ENCODE peak calls at places on chromosomes 16 and 17, in five cellular contexts. S, C, I, D and L are unnamed samples.

GRCh38 chr16:3281222-3281621 is 2.1 kb upstream of the ZNF263 start:
- DNase-seq in S (no peak), C (no peak), I (no peak), D (no peak), L (no peak)

GRCh38 chr17:8248751-8249607 is at the start of gene PFAS:
- DNase-seq in S (peak; percentile 82), C (peak; percentile 78), I (peak; percentile 95), D (peak; percentile 95), L (peak; percentile 85)

GRCh38 chr17:31388770-31389672 is 2.5 kb upstream of the RAB11FIP4 start:
- DNase-seq in S (no peak), C (no peak), I (peak; percentile 33), D (peak; percentile 26), L (no peak)

GRCh38 chr17:76276461-76277299 is 11.5 kb downstream of the UBALD2 start:
- DNase-seq in S (no peak), C (no peak), I (no peak), D (no peak), L (no peak)

GRCh38 chr17:39625198-39625769 is 1.5 kb upstream of the PPP1R1B start:
- DNase-seq in S (no peak), C (no peak), I (peak; percentile 51), D (no peak), L (no peak)

GRCh38 chr17:36937961-36938565 is 788 bp downstream of the LHX1 start:
- DNase-seq in S (no peak), C (no peak), I (peak; percentile 34), D (no peak), L (no peak)

GRCh38 chr17:67636841-67637240 is 80.9 kb upstream of the NOL11 start:
- DNase-seq in S (no peak), C (no peak), I (no peak), D (no peak), L (peak; percentile 18)

GRCh38 chr16:56295739-56296527 is 104.6 kb downstream of the GNAO1 start:
- DNase-seq in S (no peak), C (no peak), I (no peak), D (no peak), L (no peak)

GRCh38 chr17:28928061-28928460 is 23.3 kb downstream of the PHF12 start:
- DNase-seq in S (no peak), C (no peak), I (no peak), D (no peak), L (no peak)

GRCh38 chr16:22284637-22285515 is 12.3 kb upstream of the POLR3E start:
- DNase-seq in S (no peak), C (no peak), I (peak; percentile 62), D (no peak), L (no peak)

GRCh38 chr16:89298826-89299225 is 81.3 kb downstream of the ZNF778 start:
- DNase-seq in S (no peak), C (no peak), I (no peak), D (no peak), L (no peak)

GRCh38 chr16:3074860-3075545 is 9.6 kb downstream of the IL32 start:
- DNase-seq in S (no peak), C (no peak), I (no peak), D (peak; percentile 72), L (no peak)

GRCh38 chr16:1674751-1675664 is 3.1 kb upstream of the JPT2 start:
- DNase-seq in S (no peak), C (no peak), I (peak; percentile 49), D (no peak), L (no peak)

GRCh38 chr17:74192950-74193781 is 10.3 kb upstream of the RPL38 start:
- DNase-seq in S (no peak), C (no peak), I (no peak), D (no peak), L (no peak)

GRCh38 chr16:67036323-67036741 is 7.4 kb downstream of the CBFB start:
- DNase-seq in S (no peak), C (no peak), I (no peak), D (no peak), L (no peak)

GRCh38 chr16:22098538-22099255 is 6.4 kb downstream of the VWA3A start:
- DNase-seq in S (peak; percentile 15), C (no peak), I (peak; percentile 58), D (no peak), L (no peak)

GRCh38 chr17:29577778-29578211 is 9.3 kb downstream of the TP53I13 start:
- DNase-seq in S (no peak), C (no peak), I (peak; percentile 71), D (no peak), L (no peak)

GRCh38 chr17:69913241-69914015 is 161.6 kb upstream of the KCNJ16 start:
- DNase-seq in S (no peak), C (no peak), I (no peak), D (no peak), L (no peak)

GRCh38 chr16:17261197-17261858 is 209.4 kb downstream of the XYLT1 start:
- DNase-seq in S (no peak), C (no peak), I (no peak), D (no peak), L (no peak)

GRCh38 chr17:42283241-42284019 is 4.9 kb upstream of the STAT5A start:
- DNase-seq in S (no peak), C (no peak), I (no peak), D (no peak), L (no peak)

GRCh38 chr17:38568845-38569510 is 36.8 kb downstream of the SRCIN1 start:
- DNase-seq in S (no peak), C (no peak), I (no peak), D (no peak), L (no peak)

GRCh38 chr16:27355610-27356009 is 41.8 kb downstream of the IL4R start:
- DNase-seq in S (no peak), C (peak; percentile 41), I (peak; percentile 57), D (no peak), L (no peak)

GRCh38 chr17:43661699-43662431 is at the start of gene MEOX1:
- DNase-seq in S (peak; percentile 19), C (no peak), I (peak; percentile 65), D (no peak), L (no peak)

GRCh38 chr16:35234679-35235078 is 1775.3 kb downstream of the TP53TG3F start:
- DNase-seq in S (no peak), C (no peak), I (no peak), D (no peak), L (no peak)

GRCh38 chr17:54754560-54754959 is 146.1 kb upstream of the TOM1L1 start:
- DNase-seq in S (no peak), C (no peak), I (no peak), D (no peak), L (no peak)

GRCh38 chr16:84362410-84362809 is 5.9 kb upstream of the ATP2C2 start:
- DNase-seq in S (no peak), C (no peak), I (no peak), D (no peak), L (no peak)

GRCh38 chr17:33401253-33401652 is 108.2 kb upstream of the ASIC2 start:
- DNase-seq in S (no peak), C (no peak), I (no peak), D (no peak), L (no peak)

GRCh38 chr17:146983-147761 is 9.8 kb downstream of the SCGB1C2 start:
- DNase-seq in S (no peak), C (no peak), I (no peak), D (no peak), L (no peak)

GRCh38 chr16:28274676-28275075 is 17.6 kb upstream of the SBK1 start:
- DNase-seq in S (no peak), C (no peak), I (no peak), D (no peak), L (no peak)

GRCh38 chr17:35984140-35984539 is 2.4 kb downstream of the CCL14 start:
- DNase-seq in S (no peak), C (no peak), I (no peak), D (no peak), L (no peak)

GRCh38 chr17:21532763-21533385 is 156.7 kb downstream of the KCNJ12 start:
- DNase-seq in S (no peak), C (no peak), I (no peak), D (no peak), L (no peak)

GRCh38 chr17:51298508-51299371 is 38.4 kb downstream of the UTP18 start:
- DNase-seq in S (no peak), C (peak; percentile 50), I (peak; percentile 65), D (no peak), L (no peak)

GRCh38 chr16:2026461-2027023 is at the start of gene NHERF2:
- DNase-seq in S (no peak), C (no peak), I (peak; percentile 31), D (peak; percentile 31), L (no peak)

GRCh38 chr17:29063992-29064391 is 21.1 kb downstream of the PIPOX start:
- DNase-seq in S (no peak), C (no peak), I (no peak), D (no peak), L (no peak)

GRCh38 chr17:45147581-45148182 is 593 bp upstream of the HEXIM1 start:
- DNase-seq in S (peak; percentile 90), C (no peak), I (peak; percentile 96), D (peak; percentile 65), L (peak; percentile 83)

GRCh38 chr16:53996961-53997360 is 289.6 kb downstream of the IRX3 start:
- DNase-seq in S (no peak), C (no peak), I (no peak), D (no peak), L (no peak)

GRCh38 chr16:73216932-73217331 is 169.0 kb upstream of the ZFHX3 start:
- DNase-seq in S (no peak), C (no peak), I (no peak), D (no peak), L (no peak)

GRCh38 chr16:89476811-89477261 is 13.5 kb downstream of the ANKRD11 start:
- DNase-seq in S (no peak), C (no peak), I (no peak), D (no peak), L (peak; percentile 86)

GRCh38 chr17:49132699-49133364 is at the start of gene B4GALNT2:
- DNase-seq in S (no peak), C (no peak), I (no peak), D (no peak), L (no peak)